ENCODE peak calls at places on chromosomes 12 and 14, in eight cellular contexts. B is foreskin fibroblast; R is pancreas; W is NCI-H1417; Z is stimulated activated CD4-positive, alpha-beta T cell treated with anti-CD3 and anti-CD28 coated beads, Interleukin-4, amount 100 ng/mL, for 1 hour; L is germinal center; A is neural crest cell; P is central memory CD4-positive, alpha-beta T cell. E is an unnamed sample.

GRCh38 chr12:26264215-26264838 is 69.0 kb downstream of the SSPN start:
- DNase-seq in B (peak), R (no peak), W (no peak), Z (no peak), L (no peak), A (no peak), P (no peak), E (no peak)

GRCh38 chr12:50517456-50518048 is 12.8 kb downstream of the DIP2B start:
- DNase-seq in B (peak), R (no peak), W (no peak), Z (no peak), L (peak), A (no peak), P (peak), E (no peak)

GRCh38 chr12:52356762-52357580 is 10.3 kb downstream of the KRT85 start:
- DNase-seq in B (no peak), R (no peak), W (no peak), Z (no peak), L (no peak), A (no peak), P (no peak), E (no peak)

GRCh38 chr14:24430143-24430681 is 458 bp downstream of the KHNYN start:
- DNase-seq in B (peak), R (peak), W (peak), Z (peak), L (peak), A (peak), P (no peak), E (peak)

GRCh38 chr14:54829486-54830224 is 73.0 kb downstream of the GCH1 start:
- DNase-seq in B (no peak), R (no peak), W (no peak), Z (no peak), L (no peak), A (no peak), P (no peak), E (no peak)

GRCh38 chr12:64476844-64477243 is 24.9 kb downstream of the TBK1 start:
- DNase-seq in B (no peak), R (no peak), W (no peak), Z (no peak), L (no peak), A (no peak), P (no peak), E (no peak)

GRCh38 chr12:2190896-2191533 is 138.2 kb downstream of the CACNA1C start:
- DNase-seq in B (no peak), R (no peak), W (no peak), Z (no peak), L (no peak), A (no peak), P (no peak), E (no peak)

GRCh38 chr14:75363156-75363555 is 64.7 kb upstream of the JDP2 start:
- DNase-seq in B (no peak), R (no peak), W (no peak), Z (no peak), L (no peak), A (no peak), P (no peak), E (no peak)

GRCh38 chr12:75981773-75982564 is 49.6 kb downstream of the PHLDA1 start:
- DNase-seq in B (no peak), R (no peak), W (no peak), Z (no peak), L (no peak), A (no peak), P (no peak), E (no peak)

GRCh38 chr12:121138284-121138683 is 5.6 kb downstream of the P2RX7 start:
- DNase-seq in B (no peak), R (no peak), W (no peak), Z (no peak), L (no peak), A (no peak), P (no peak), E (no peak)

GRCh38 chr14:65424531-65424930 is 12.0 kb downstream of the FUT8 start:
- DNase-seq in B (no peak), R (no peak), W (no peak), Z (no peak), L (no peak), A (no peak), P (no peak), E (no peak)

GRCh38 chr14:94391284-94391914 is 3.0 kb upstream of the SERPINA1 start:
- DNase-seq in B (no peak), R (no peak), W (no peak), Z (no peak), L (no peak), A (no peak), P (no peak), E (no peak)

E was measured in NCI-H2227 treated with DMSO at 0.1 percent for 48 hours.